ENCODE peak calls at places on chromosomes 3 and 15, in seven cellular contexts. U is stimulated activated CD4-positive, alpha-beta T cell treated with anti-CD3 and anti-CD28 coated beads, TNF-alpha, amount 100 ng/mL, for 24 hours; Q is amniotic stem cell; R is A549; B is IMR-90; K is GM04504; S is COR-L47. Z is an unnamed sample.

GRCh38 chr3:21435871-21436270 is 315.1 kb downstream of the ZNF385D start:
- DNase-seq in U (no peak), Q (peak; percentile 83), R (peak; percentile 7), B (peak; percentile 92), K (peak; percentile 85), S (peak; percentile 68), Z (no peak)

GRCh38 chr15:26095710-26096330 is 232.7 kb upstream of the ATP10A start:
- DNase-seq in U (no peak), Q (no peak), R (no peak), B (no peak), K (no peak), S (no peak), Z (no peak)

GRCh38 chr3:187968883-187969580 is 184.9 kb upstream of the LPP start:
- DNase-seq in U (no peak), Q (peak; percentile 19), R (no peak), B (peak; percentile 62), K (peak; percentile 75), S (no peak), Z (no peak)

GRCh38 chr15:82079736-82080135 is 33.9 kb upstream of the MEX3B start:
- DNase-seq in U (no peak), Q (no peak), R (no peak), B (peak; percentile 58), K (no peak), S (no peak), Z (no peak)

GRCh38 chr15:60804986-60805949 is 326.3 kb upstream of the ICE2 start:
- DNase-seq in U (no peak), Q (no peak), R (peak; percentile 25), B (peak; percentile 74), K (no peak), S (peak; percentile 43), Z (no peak)

GRCh38 chr3:193190387-193190786 is 50.6 kb upstream of the PLAAT1 start:
- DNase-seq in U (no peak), Q (no peak), R (peak; percentile 35), B (no peak), K (no peak), S (peak; percentile 62), Z (no peak)

GRCh38 chr15:58077427-58077826 is 11.9 kb upstream of the ALDH1A2 start:
- DNase-seq in U (no peak), Q (no peak), R (no peak), B (no peak), K (no peak), S (no peak), Z (no peak)

GRCh38 chr3:14546041-14546440 is 5.9 kb upstream of the GRIP2 start:
- DNase-seq in U (no peak), Q (no peak), R (no peak), B (no peak), K (no peak), S (no peak), Z (no peak)

GRCh38 chr3:161104561-161105551 is at the start of gene B3GALNT1:
- DNase-seq in U (peak; percentile 0), Q (peak; percentile 34), R (peak; percentile 4), B (peak; percentile 50), K (peak; percentile 27), S (peak; percentile 74), Z (peak; percentile 71)